ENCODE peak calls at places on chromosomes 5 and 9, in five cellular contexts. Q, B, R, Y and C are unnamed samples.

GRCh38 chr9:137191691-137192447 is 3.4 kb downstream of the SSNA1 start:
- DNase-seq in Q (no peak), B (peak), R (no peak), Y (no peak), C (no peak)

GRCh38 chr9:129823163-129823933 is 588 bp downstream of the TOR1A start:
- DNase-seq in Q (no peak), B (no peak), R (no peak), Y (peak), C (peak)

GRCh38 chr9:18122156-18122555 is 351.8 kb upstream of the ADAMTSL1 start:
- DNase-seq in Q (no peak), B (no peak), R (no peak), Y (no peak), C (no peak)

GRCh38 chr9:137454506-137455360 is 4.4 kb downstream of the NSMF start:
- DNase-seq in Q (no peak), B (peak), R (no peak), Y (no peak), C (no peak)

GRCh38 chr9:16921855-16922254 is 51.4 kb upstream of the BNC2 start:
- DNase-seq in Q (no peak), B (no peak), R (no peak), Y (no peak), C (no peak)

GRCh38 chr9:133116346-133117231 is 4.5 kb downstream of the RALGDS start:
- DNase-seq in Q (no peak), B (no peak), R (no peak), Y (no peak), C (no peak)

GRCh38 chr9:95383845-95384244 is 66.3 kb upstream of the FANCC start:
- DNase-seq in Q (no peak), B (no peak), R (no peak), Y (no peak), C (no peak)

GRCh38 chr9:112174223-112174964 is 703 bp downstream of the SUSD1 start:
- DNase-seq in Q (peak), B (peak), R (no peak), Y (peak), C (peak)

GRCh38 chr5:134567651-134568338 is 42.3 kb downstream of the JADE2 start:
- DNase-seq in Q (peak), B (no peak), R (peak), Y (no peak), C (no peak)

GRCh38 chr5:55502759-55503158 is 32.0 kb downstream of the PLPP1 start:
- DNase-seq in Q (no peak), B (no peak), R (no peak), Y (no peak), C (no peak)

GRCh38 chr9:118961857-118962256 is 407.4 kb downstream of the BRINP1 start:
- DNase-seq in Q (no peak), B (no peak), R (no peak), Y (no peak), C (no peak)

GRCh38 chr5:67181648-67182218 is 14.9 kb downstream of the CD180 start:
- DNase-seq in Q (no peak), B (no peak), R (no peak), Y (no peak), C (no peak)

GRCh38 chr5:180649297-180650039 is at the start of gene FLT4:
- DNase-seq in Q (no peak), B (no peak), R (no peak), Y (peak), C (no peak)

GRCh38 chr5:148957591-148958202 is 105.2 kb downstream of the SH3TC2 start:
- DNase-seq in Q (no peak), B (peak), R (peak), Y (peak), C (peak)

GRCh38 chr9:122370869-122371467 is at the start of gene PTGS1:
- DNase-seq in Q (no peak), B (peak), R (no peak), Y (peak), C (peak)

GRCh38 chr5:133145436-133146143 is 93.8 kb downstream of the HSPA4 start:
- DNase-seq in Q (no peak), B (no peak), R (no peak), Y (no peak), C (no peak)

GRCh38 chr9:124869986-124870560 is 8.1 kb downstream of the ARPC5L start:
- DNase-seq in Q (peak), B (peak), R (no peak), Y (no peak), C (no peak)

GRCh38 chr5:132059696-132060500 is 557 bp upstream of the IL3 start:
- DNase-seq in Q (peak), B (peak), R (no peak), Y (no peak), C (peak)

GRCh38 chr5:11130111-11130510 is 369.1 kb upstream of the DAP start:
- DNase-seq in Q (no peak), B (no peak), R (no peak), Y (no peak), C (no peak)

GRCh38 chr5:146205499-146206202 is 2.2 kb downstream of the RBM27 start:
- DNase-seq in Q (no peak), B (no peak), R (no peak), Y (no peak), C (no peak)

GRCh38 chr5:161064800-161065199 is 212.8 kb upstream of the ATP10B start:
- DNase-seq in Q (no peak), B (no peak), R (no peak), Y (no peak), C (no peak)

GRCh38 chr5:108003178-108003577 is 332.4 kb upstream of the EFNA5 start:
- DNase-seq in Q (no peak), B (no peak), R (no peak), Y (no peak), C (peak)

GRCh38 chr9:133564451-133564850 is 29.9 kb downstream of the ADAMTSL2 start:
- DNase-seq in Q (no peak), B (no peak), R (no peak), Y (no peak), C (no peak)

GRCh38 chr5:20266068-20266467 is 278.1 kb upstream of the CDH18 start:
- DNase-seq in Q (no peak), B (no peak), R (no peak), Y (no peak), C (no peak)

GRCh38 chr9:124398191-124398590 is 17.1 kb downstream of the PSMB7 start:
- DNase-seq in Q (no peak), B (no peak), R (no peak), Y (no peak), C (no peak)

GRCh38 chr5:96837303-96837702 is 29.6 kb upstream of the ERAP1 start:
- DNase-seq in Q (no peak), B (no peak), R (no peak), Y (no peak), C (no peak)

GRCh38 chr5:58090704-58091103 is 369.2 kb downstream of the PLK2 start:
- DNase-seq in Q (no peak), B (no peak), R (no peak), Y (no peak), C (no peak)

GRCh38 chr9:16524078-16524477 is 346.4 kb downstream of the BNC2 start:
- DNase-seq in Q (no peak), B (no peak), R (no peak), Y (no peak), C (no peak)

GRCh38 chr9:134980516-134980915 is 62.8 kb upstream of the FCN1 start:
- DNase-seq in Q (no peak), B (no peak), R (no peak), Y (no peak), C (no peak)

GRCh38 chr9:113574381-113575262 is 111.1 kb downstream of the RGS3 start:
- DNase-seq in Q (peak), B (no peak), R (no peak), Y (no peak), C (no peak)

GRCh38 chr5:149284501-149284900 is 12.8 kb downstream of the AFAP1L1 start:
- DNase-seq in Q (peak), B (no peak), R (peak), Y (no peak), C (no peak)

DNA sequence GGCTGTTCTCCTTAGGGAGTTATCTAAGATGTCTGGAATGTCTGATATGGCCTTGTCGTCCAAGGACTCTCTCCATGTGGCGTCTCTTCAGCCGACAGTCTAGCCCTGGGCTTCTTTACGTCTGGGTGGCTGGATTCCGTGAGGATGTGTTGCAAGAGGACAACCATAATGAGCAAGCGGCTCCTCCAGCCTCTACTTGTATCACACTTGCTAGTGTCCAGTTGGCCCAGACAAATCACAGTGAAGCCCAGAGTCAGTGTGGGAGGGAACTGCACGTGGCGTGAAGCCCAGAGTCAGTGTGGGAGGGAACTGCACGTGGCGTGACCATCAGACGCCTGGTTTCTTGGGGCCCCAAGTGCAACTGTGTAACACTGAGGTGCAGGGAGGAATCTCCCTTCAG is 61.1 kb downstream of the COL23A1 start:
- DNase-seq in Q (no peak), B (no peak), R (no peak), Y (no peak), C (no peak)
- TF ChIP-seq POLR2A in Q (no peak), B (no peak), R (no peak), Y (no peak), C (no peak)

GRCh38 chr5:6632324-6632930 is 417 bp downstream of the NSUN2 start:
- DNase-seq in Q (no peak), B (no peak), R (no peak), Y (no peak), C (no peak)

GRCh38 chr5:6634788-6635430 is 1.7 kb downstream of the SRD5A1 start:
- DNase-seq in Q (no peak), B (no peak), R (no peak), Y (no peak), C (no peak)

GRCh38 chr5:6634327-6634713 is 1.1 kb downstream of the SRD5A1 start:
- DNase-seq in Q (no peak), B (no peak), R (no peak), Y (no peak), C (peak)

GRCh38 chr5:6632931-6633468 is at the start of the genes NSUN2 and SRD5A1:
- DNase-seq in Q (peak), B (peak), R (peak), Y (peak), C (peak)

GRCh38 chr5:6633469-6634326 is 458 bp downstream of the SRD5A1 start:
- DNase-seq in Q (peak), B (no peak), R (no peak), Y (peak), C (no peak)
- TF ChIP-seq POLR2A in Q (peak), B (no peak), R (no peak), Y (no peak), C (no peak)

GRCh38 chr9:82565188-82565966 is 497.6 kb downstream of the RASEF start:
- DNase-seq in Q (no peak), B (no peak), R (no peak), Y (no peak), C (no peak)
- TF ChIP-seq POLR2A in Q (no peak), B (no peak), R (no peak), Y (no peak), C (no peak)

DNA sequence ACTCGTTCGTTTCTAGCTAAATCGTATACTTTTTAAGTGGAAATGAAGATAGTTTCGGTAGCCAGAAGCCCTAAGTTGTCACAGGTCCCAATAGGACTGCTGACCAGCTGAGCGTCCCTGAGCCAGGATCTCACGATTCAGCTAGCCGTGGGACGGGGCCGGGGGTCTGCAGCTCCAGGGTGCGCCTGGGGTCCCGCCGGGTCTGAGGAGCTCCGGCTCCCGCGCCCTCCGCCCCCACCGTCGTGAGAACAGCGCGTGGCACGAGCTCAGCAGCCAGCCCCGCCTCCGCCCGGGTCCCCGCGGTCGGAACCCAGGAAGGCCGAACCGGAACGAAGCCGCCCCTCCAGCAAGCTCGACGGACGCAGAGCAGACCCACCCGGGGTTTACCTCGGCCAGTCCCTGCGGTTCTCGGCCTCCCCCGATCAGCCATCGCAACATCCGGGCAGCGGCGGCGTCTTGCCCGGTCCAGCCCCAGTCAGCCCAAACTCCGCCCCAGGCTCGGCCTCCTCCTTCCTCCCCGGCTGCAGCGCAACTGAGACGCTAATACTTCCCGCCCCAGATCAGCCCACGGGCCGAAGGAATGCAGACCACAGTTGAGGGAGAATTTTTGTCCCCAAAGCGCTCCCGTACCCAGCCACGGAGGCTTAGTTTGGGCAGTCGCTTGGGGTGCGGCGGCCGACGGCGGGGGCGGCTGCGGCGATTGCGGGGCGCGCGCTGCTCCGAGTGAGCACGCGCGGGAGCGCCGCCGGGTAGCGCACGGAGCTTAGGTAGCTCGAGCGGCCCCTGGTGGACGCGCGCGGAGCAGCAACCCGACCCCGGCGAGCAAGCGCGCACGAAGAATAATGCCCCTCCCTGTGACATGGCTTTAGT is at the start of gene WDR41:
- DNase-seq in Q (peak), B (peak), R (peak), Y (peak), C (peak)
- TF ChIP-seq POLR2A in Q (peak), B (no peak), R (peak), Y (peak), C (peak)

GRCh38 chr9:92138157-92138959 is 23.1 kb upstream of the SPTLC1 start:
- DNase-seq in Q (peak), B (peak), R (peak), Y (peak), C (peak)

GRCh38 chr9:92140754-92141143 is 25.5 kb upstream of the SPTLC1 start:
- DNase-seq in Q (peak), B (no peak), R (no peak), Y (no peak), C (no peak)

GRCh38 chr9:92141144-92142129 is 26.2 kb upstream of the SPTLC1 start:
- DNase-seq in Q (peak), B (peak), R (no peak), Y (peak), C (no peak)

GRCh38 chr9:92142329-92142728 is 27.1 kb upstream of the SPTLC1 start:
- DNase-seq in Q (peak), B (no peak), R (no peak), Y (no peak), C (no peak)

GRCh38 chr9:92140074-92140753 is 25.0 kb upstream of the SPTLC1 start:
- DNase-seq in Q (peak), B (peak), R (peak), Y (peak), C (peak)
- TF ChIP-seq POLR2A in Q (no peak), B (no peak), R (no peak), Y (no peak), C (no peak)

GRCh38 chr9:35553670-35554543 is 51.2 kb upstream of the TESK1 start:
- DNase-seq in Q (peak), B (peak), R (peak), Y (peak), C (peak)
- TF ChIP-seq POLR2A in Q (no peak), B (no peak), R (no peak), Y (no peak), C (no peak)

GRCh38 chr5:43514471-43514815 is 505 bp downstream of the C5orf34 start:
- DNase-seq in Q (no peak), B (no peak), R (no peak), Y (peak), C (peak)

GRCh38 chr5:43515678-43516048 is 715 bp upstream of the C5orf34 start:
- DNase-seq in Q (no peak), B (no peak), R (no peak), Y (no peak), C (no peak)

GRCh38 chr5:43520615-43521014 is 5.7 kb upstream of the C5orf34 start:
- DNase-seq in Q (no peak), B (no peak), R (no peak), Y (peak), C (no peak)

GRCh38 chr5:43514816-43515677 is at the start of gene C5orf34:
- DNase-seq in Q (peak), B (peak), R (peak), Y (peak), C (peak)
- TF ChIP-seq POLR2A in Q (peak), B (peak), R (peak), Y (peak), C (peak)

GRCh38 chr5:177455661-177456590 is 9.3 kb downstream of the PRR7 start:
- DNase-seq in Q (peak), B (peak), R (peak), Y (peak), C (peak)
- TF ChIP-seq POLR2A in Q (no peak), B (no peak), R (no peak), Y (peak), C (peak)

GRCh38 chr5:98771389-98772109 is 1.9 kb upstream of the RGMB start:
- DNase-seq in Q (peak), B (peak), R (peak), Y (peak), C (peak)

GRCh38 chr5:98773464-98774191 is at the start of gene RGMB:
- DNase-seq in Q (peak), B (peak), R (peak), Y (no peak), C (peak)

GRCh38 chr5:98774192-98775046 is 956 bp downstream of the RGMB start:
- DNase-seq in Q (peak), B (peak), R (peak), Y (no peak), C (peak)

GRCh38 chr5:98772415-98773213 is 849 bp upstream of the RGMB start:
- DNase-seq in Q (peak), B (peak), R (no peak), Y (no peak), C (peak)

DNA sequence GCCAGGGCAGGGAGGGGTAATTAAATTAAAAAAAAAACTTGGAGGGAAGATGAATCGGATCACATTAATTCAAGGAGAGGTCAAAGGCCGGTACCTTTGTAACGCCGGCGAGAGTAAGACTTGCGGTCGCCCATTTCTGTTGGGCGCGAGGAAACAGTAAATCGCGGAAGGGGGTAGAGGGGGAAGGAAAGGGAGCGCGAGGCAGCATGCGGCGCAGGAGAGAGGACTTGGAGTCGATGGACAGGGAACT is 324 bp upstream of the RGMB start:
- DNase-seq in Q (no peak), B (no peak), R (no peak), Y (no peak), C (no peak)
- TF ChIP-seq POLR2A in Q (no peak), B (no peak), R (no peak), Y (no peak), C (no peak)

GRCh38 chr5:14038341-14038959 is 94.0 kb upstream of the DNAH5 start:
- DNase-seq in Q (no peak), B (no peak), R (no peak), Y (no peak), C (no peak)

GRCh38 chr5:14036947-14037346 is 92.5 kb upstream of the DNAH5 start:
- DNase-seq in Q (no peak), B (no peak), R (no peak), Y (no peak), C (no peak)

GRCh38 chr5:14035859-14036440 is 91.5 kb upstream of the DNAH5 start:
- DNase-seq in Q (no peak), B (no peak), R (peak), Y (no peak), C (no peak)

GRCh38 chr5:14034991-14035390 is 90.5 kb upstream of the DNAH5 start:
- DNase-seq in Q (no peak), B (no peak), R (no peak), Y (no peak), C (no peak)

DNA sequence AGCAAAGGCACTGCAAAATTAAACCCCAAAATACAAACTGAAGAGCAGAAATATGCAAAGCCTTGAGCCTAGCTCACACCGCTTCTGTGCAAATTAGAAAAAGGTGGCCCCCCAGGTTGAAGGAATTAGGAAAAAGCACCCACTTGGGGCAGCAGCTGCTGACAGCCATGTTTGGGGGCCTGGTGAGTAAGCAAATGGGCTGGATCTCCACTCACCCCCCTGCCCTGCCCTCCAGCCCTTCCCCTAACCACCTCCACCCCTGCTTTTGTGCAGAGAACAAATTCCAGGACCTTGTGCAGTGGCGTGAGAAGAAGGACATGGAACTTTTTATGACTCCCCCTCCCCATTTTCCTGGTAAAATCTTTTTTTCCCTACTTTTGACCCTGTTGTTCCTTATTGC is 92.0 kb upstream of the DNAH5 start:
- DNase-seq in Q (no peak), B (no peak), R (no peak), Y (no peak), C (no peak)
- TF ChIP-seq POLR2A in Q (no peak), B (no peak), R (no peak), Y (no peak), C (no peak)